ENCODE peak calls at places on chromosomes 4 and X, in five cellular contexts. T is endothelial cell, I is choroid plexus epithelial cell, B is mammary epithelial cell, D is SK-N-SH. O is an unnamed sample.

GRCh38 chr4:48642421-48643144 is 137.5 kb downstream of the FRYL start:
- DNase-seq in T (no peak), I (peak), B (no peak), D (no peak), O (no peak)

GRCh38 chr4:77022581-77023133 is 53.1 kb downstream of the CCNI start:
- DNase-seq in T (peak), I (peak), B (no peak), D (peak), O (peak)

GRCh38 chr4:17092990-17093880 is 194.8 kb upstream of the LDB2 start:
- DNase-seq in T (no peak), I (no peak), B (no peak), D (no peak), O (no peak)

GRCh38 chr4:77777135-77777777 is 41.9 kb downstream of the CNOT6L start:
- DNase-seq in T (no peak), I (peak), B (peak), D (peak), O (no peak)

GRCh38 chrX:21943460-21944135 is 3.1 kb downstream of the SMS start:
- DNase-seq in T (no peak), I (peak), B (peak), D (no peak), O (no peak)

GRCh38 chr4:95729596-95729995 is 110.3 kb upstream of the PDHA2 start:
- DNase-seq in T (no peak), I (peak), B (no peak), D (no peak), O (peak)

GRCh38 chr4:165464813-165465381 is 86.1 kb downstream of the CPE start:
- DNase-seq in T (no peak), I (peak), B (no peak), D (peak), O (peak)

GRCh38 chr4:106981431-106981830 is 54.7 kb downstream of the DKK2 start:
- DNase-seq in T (no peak), I (no peak), B (no peak), D (no peak), O (no peak)

GRCh38 chrX:9221714-9222113 is 187.8 kb upstream of the FAM9B start:
- DNase-seq in T (no peak), I (no peak), B (no peak), D (no peak), O (no peak)